ENCODE peak calls at places on chromosome 10, in four cellular contexts. W, G, N and Z are unnamed samples.

GRCh38 chr10:30788307-30788706 is 158.8 kb upstream of the LYZL2 start:
- DNase-seq in W (peak), G (no peak), N (no peak), Z (no peak)

GRCh38 chr10:14736600-14737081 is 38.1 kb downstream of the FAM107B start:
- DNase-seq in W (no peak), G (no peak), N (peak), Z (peak)

GRCh38 chr10:3538291-3538849 is 246.6 kb downstream of the KLF6 start:
- DNase-seq in W (no peak), G (no peak), N (no peak), Z (no peak)

GRCh38 chr10:49629286-49629915 is 15.6 kb downstream of the CHAT start:
- DNase-seq in W (no peak), G (no peak), N (no peak), Z (no peak)

GRCh38 chr10:97850446-97850845 is 803 bp downstream of the GOLGA7B start:
- DNase-seq in W (no peak), G (no peak), N (no peak), Z (no peak)

GRCh38 chr10:117425908-117426566 is 50.8 kb upstream of the PDZD8 start:
- DNase-seq in W (no peak), G (no peak), N (no peak), Z (no peak)

GRCh38 chr10:91590904-91591791 is 41.7 kb downstream of the PPP1R3C start:
- DNase-seq in W (no peak), G (no peak), N (no peak), Z (no peak)

GRCh38 chr10:118213456-118213855 is 128.7 kb downstream of the FAM204A start:
- DNase-seq in W (no peak), G (no peak), N (no peak), Z (no peak)

GRCh38 chr10:64086083-64086772 is 565.0 kb downstream of the REEP3 start:
- DNase-seq in W (no peak), G (no peak), N (no peak), Z (no peak)

GRCh38 chr10:1057106-1057657 is 997 bp downstream of the WDR37 start:
- DNase-seq in W (no peak), G (no peak), N (no peak), Z (no peak)

GRCh38 chr10:94129393-94130130 is 135.8 kb downstream of the PLCE1 start:
- DNase-seq in W (no peak), G (no peak), N (no peak), Z (peak)

GRCh38 chr10:88069338-88069737 is 205.9 kb downstream of the PTEN start:
- DNase-seq in W (no peak), G (no peak), N (no peak), Z (no peak)

GRCh38 chr10:30233186-30233958 is 115.7 kb downstream of the MTPAP start:
- DNase-seq in W (peak), G (no peak), N (no peak), Z (no peak)

GRCh38 chr10:124745678-124746077 is 1.5 kb upstream of the FAM53B start:
- DNase-seq in W (peak), G (no peak), N (no peak), Z (no peak)

GRCh38 chr10:124744688-124745055 is 494 bp upstream of the FAM53B start:
- DNase-seq in W (peak), G (no peak), N (no peak), Z (no peak)

GRCh38 chr10:124744047-124744687 is at the start of gene FAM53B:
- DNase-seq in W (peak), G (no peak), N (no peak), Z (no peak)

GRCh38 chr10:124746992-124747391 is 2.8 kb upstream of the FAM53B start:
- DNase-seq in W (peak), G (no peak), N (no peak), Z (no peak)

GRCh38 chr10:124745257-124745656 is 1.1 kb upstream of the FAM53B start:
- DNase-seq in W (no peak), G (no peak), N (no peak), Z (no peak)
- H3K4me3 ChIP-seq in W (no peak), G (no peak), N (no peak), Z (no peak)

GRCh38 chr10:58641708-58642107 is 129.0 kb downstream of the BICC1 start:
- DNase-seq in W (peak), G (no peak), N (no peak), Z (no peak)

GRCh38 chr10:58638406-58638805 is 125.7 kb downstream of the BICC1 start:
- DNase-seq in W (no peak), G (no peak), N (no peak), Z (no peak)

GRCh38 chr10:58642283-58642682 is 129.6 kb downstream of the BICC1 start:
- DNase-seq in W (no peak), G (no peak), N (no peak), Z (no peak)

GRCh38 chr10:58643029-58643428 is 130.4 kb downstream of the BICC1 start:
- DNase-seq in W (no peak), G (no peak), N (no peak), Z (no peak)

GRCh38 chr10:58641095-58641531 is 128.4 kb downstream of the BICC1 start:
- DNase-seq in W (peak), G (peak), N (no peak), Z (peak)
- TF ChIP-seq CTCF in W (peak), G (peak), N (peak), Z (peak)

GRCh38 chr10:112678581-112678980 is 231.6 kb downstream of the VTI1A start:
- DNase-seq in W (no peak), G (no peak), N (no peak), Z (no peak)
- H3K4me3 ChIP-seq in W (no peak), G (no peak), N (no peak), Z (no peak)

DNA sequence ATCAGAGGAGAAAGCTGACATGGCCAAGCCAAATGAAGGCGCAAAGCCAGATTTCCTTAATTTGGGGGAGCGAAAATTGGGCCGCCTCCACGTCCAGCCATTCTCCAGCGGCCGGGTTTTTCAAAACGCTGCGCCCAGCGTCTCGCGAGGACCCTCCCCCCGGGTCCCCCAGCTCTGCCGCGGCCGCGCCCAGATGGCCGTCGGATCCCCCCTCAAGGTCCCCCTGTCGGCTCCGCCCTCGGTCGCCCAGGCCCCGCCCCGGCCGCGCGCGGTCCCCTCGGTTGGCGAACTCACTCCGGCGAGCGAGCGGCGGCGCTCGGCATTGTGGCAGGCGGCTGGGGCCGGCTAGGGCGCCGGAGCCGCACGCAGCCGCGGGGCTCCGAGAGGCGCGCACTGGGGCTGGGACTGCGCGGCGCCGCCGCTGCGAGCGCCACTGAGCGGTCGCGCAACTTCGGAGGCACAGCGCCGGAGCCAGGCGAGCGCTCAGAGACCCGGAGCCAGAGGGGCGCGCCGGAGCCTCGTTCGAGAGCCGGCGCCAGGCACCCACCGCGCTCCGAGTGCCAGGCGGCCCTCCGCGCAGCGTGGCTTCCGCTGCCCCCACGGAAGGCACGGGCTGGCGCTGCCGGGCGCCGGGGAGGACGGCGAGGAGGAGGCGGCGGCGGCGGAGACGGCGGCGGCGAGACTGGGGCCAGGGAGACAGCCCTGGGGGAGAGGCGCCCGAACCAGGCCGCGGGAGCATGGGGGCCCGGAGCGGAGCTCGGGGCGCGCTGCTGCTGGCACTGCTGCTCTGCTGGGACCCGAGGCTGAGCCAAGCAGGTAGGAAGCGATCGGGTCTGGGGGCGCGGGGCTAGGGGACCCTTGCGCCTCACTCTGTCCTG is at the start of gene UNC5B:
- DNase-seq in W (peak), G (no peak), N (no peak), Z (no peak)
- TF ChIP-seq CTCF in W (no peak), G (no peak), N (peak), Z (peak)

DNA sequence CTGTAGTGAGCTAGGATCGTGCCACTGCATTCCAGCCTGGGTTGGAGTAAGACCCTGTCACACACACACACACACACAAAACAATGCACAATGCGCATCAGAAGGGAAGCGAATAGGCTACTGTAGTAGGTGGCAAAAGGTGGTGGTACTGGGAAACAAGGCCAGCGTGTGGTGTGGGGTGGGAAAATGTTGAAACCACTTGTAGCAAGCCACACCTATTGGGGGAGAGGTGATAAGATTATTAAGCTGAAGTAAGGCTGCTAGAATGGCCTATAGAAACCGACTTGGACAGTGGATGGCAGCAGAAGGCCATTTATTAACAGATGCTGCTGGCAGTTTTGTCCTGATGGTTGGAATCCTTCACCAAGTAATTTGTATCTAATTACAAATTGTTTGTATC is 7.2 kb upstream of the CHCHD1 start:
- DNase-seq in W (peak), G (no peak), N (no peak), Z (no peak)
- H3K4me3 ChIP-seq in W (peak), G (no peak), N (peak), Z (peak)

GRCh38 chr10:52820316-52820715 is 47.7 kb upstream of the MBL2 start:
- DNase-seq in W (no peak), G (no peak), N (no peak), Z (no peak)

GRCh38 chr10:52814506-52814905 is 41.9 kb upstream of the MBL2 start:
- DNase-seq in W (no peak), G (no peak), N (no peak), Z (no peak)

DNA sequence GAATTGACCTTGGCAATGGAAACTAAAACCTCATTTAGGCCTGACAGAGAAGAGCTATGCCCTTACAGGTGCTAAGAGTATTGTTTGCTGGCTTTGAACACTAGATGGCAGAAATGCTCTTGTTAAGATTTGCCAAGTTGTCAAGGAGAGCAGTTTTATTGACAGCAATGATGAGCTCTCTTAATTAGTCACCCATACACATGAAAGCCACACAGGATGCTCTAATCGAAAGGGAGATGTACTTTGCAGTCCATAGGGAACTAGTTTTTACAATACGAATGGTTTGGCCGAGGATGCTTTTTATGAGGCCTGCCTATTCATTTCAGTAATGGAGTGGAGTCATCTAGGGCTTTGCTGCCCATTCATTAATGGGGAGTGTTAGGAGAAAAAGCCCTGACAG is 45.4 kb upstream of the MBL2 start:
- DNase-seq in W (peak), G (peak), N (peak), Z (no peak)
- TF ChIP-seq CTCF in W (peak), G (peak), N (peak), Z (peak)

GRCh38 chr10:101050206-101051069 is 11.4 kb upstream of the KAZALD1 start:
- DNase-seq in W (no peak), G (no peak), N (no peak), Z (no peak)
- H3K4me3 ChIP-seq in W (no peak), G (no peak), N (peak), Z (peak)

GRCh38 chr10:33066558-33067236 is 108.7 kb upstream of the ITGB1 start:
- DNase-seq in W (no peak), G (no peak), N (no peak), Z (no peak)
- TF ChIP-seq CTCF in W (peak), G (no peak), N (peak), Z (no peak)

DNA sequence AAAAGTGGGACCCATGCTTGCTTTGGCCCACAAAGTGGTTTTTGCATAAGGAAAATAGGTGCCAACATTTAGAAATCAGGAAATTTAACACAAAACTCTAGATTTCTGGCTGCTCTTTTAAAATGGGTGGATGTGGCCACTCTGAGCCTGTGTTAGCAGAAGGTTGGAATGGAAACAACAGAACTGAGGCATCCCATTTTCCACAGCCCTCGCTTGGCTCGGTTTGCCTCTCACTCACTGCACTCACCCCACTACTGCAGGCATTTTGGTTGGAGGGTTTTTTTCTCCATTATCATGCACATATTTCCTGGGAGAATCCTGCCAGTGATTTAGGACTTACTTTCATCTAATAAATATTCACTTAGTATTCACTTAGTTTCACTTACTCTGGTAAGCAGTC is 178.9 kb downstream of the BICC1 start:
- DNase-seq in W (no peak), G (no peak), N (no peak), Z (no peak)
- H3K4me3 ChIP-seq in W (no peak), G (no peak), N (no peak), Z (no peak)

DNA sequence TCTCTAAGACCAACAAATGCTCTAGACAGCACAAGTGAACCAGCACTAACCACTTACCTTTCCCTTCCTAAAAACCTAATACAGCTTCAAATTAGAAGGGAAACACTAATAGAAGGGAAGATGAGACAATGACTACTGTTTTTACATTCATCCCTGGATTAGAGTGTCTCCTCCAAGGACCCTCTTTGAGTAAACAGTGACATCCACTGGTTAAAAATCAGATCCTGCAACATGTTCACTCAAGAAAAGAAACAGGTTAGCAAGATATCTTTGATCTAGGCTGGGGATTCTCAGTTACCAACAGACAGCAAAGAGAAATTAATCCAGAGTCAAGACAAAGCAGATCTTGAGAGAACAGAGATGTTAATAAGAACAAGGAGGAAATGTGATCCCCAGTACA is 177.7 kb upstream of the GHITM start:
- DNase-seq in W (no peak), G (no peak), N (no peak), Z (no peak)
- TF ChIP-seq CTCF in W (no peak), G (no peak), N (no peak), Z (no peak)